ENCODE peak calls at places on chromosomes 2 and 18, in five cellular contexts. D is transverse colon, M is tibial artery, I is upper lobe of left lung, R is GM12865. F is an unnamed sample.

GRCh38 chr2:155099784-155100183 is 401.3 kb downstream of the KCNJ3 start:
- DNase-seq in D (no peak), M (no peak), I (no peak), R (no peak), F (no peak)

GRCh38 chr2:236717120-236717519 is 147.5 kb downstream of the ACKR3 start:
- DNase-seq in D (no peak), M (no peak), I (no peak), R (no peak), F (no peak)

GRCh38 chr2:218871345-218872302 is 9.0 kb upstream of the WNT10A start:
- DNase-seq in D (no peak), M (no peak), I (peak), R (no peak), F (no peak)

GRCh38 chr2:215614296-215614695 is 178.4 kb upstream of the FN1 start:
- DNase-seq in D (no peak), M (no peak), I (no peak), R (no peak), F (no peak)

GRCh38 chr2:151657667-151658076 is 76.6 kb downstream of the NEB start:
- DNase-seq in D (no peak), M (no peak), I (no peak), R (no peak), F (no peak)

GRCh38 chr18:11752116-11752911 is 63.2 kb downstream of the GNAL start:
- DNase-seq in D (no peak), M (no peak), I (peak), R (peak), F (peak)

GRCh38 chr2:157328133-157328532 is 2.5 kb upstream of the ERMN start:
- DNase-seq in D (no peak), M (no peak), I (no peak), R (no peak), F (no peak)

GRCh38 chr18:40413160-40413559 is 1541.9 kb upstream of the PIK3C3 start:
- DNase-seq in D (peak), M (no peak), I (no peak), R (no peak), F (peak)

GRCh38 chr2:238320648-238321281 is 447 bp downstream of the TRAF3IP1 start:
- DNase-seq in D (no peak), M (no peak), I (no peak), R (no peak), F (no peak)

GRCh38 chr2:159710601-159711180 is 1.6 kb upstream of the MARCHF7 start:
- DNase-seq in D (no peak), M (no peak), I (no peak), R (no peak), F (no peak)

GRCh38 chr2:71617266-71617665 is 163.9 kb downstream of the DYSF start:
- DNase-seq in D (no peak), M (peak), I (no peak), R (no peak), F (no peak)

GRCh38 chr2:234286956-234287355 is 209.9 kb downstream of the ARL4C start:
- DNase-seq in D (no peak), M (no peak), I (no peak), R (no peak), F (no peak)

GRCh38 chr2:38146917-38147307 is 71.0 kb upstream of the CYP1B1 start:
- DNase-seq in D (no peak), M (no peak), I (no peak), R (peak), F (peak)

GRCh38 chr2:100283724-100284501 is 38.4 kb downstream of the LONRF2 start:
- DNase-seq in D (no peak), M (no peak), I (peak), R (no peak), F (no peak)

GRCh38 chr2:127105656-127106456 is 1.1 kb downstream of the BIN1 start:
- DNase-seq in D (peak), M (peak), I (peak), R (no peak), F (peak)

GRCh38 chr18:24413148-24413547 is 13.3 kb upstream of the IMPACT start:
- DNase-seq in D (no peak), M (no peak), I (no peak), R (no peak), F (peak)

GRCh38 chr18:53698907-53699306 is 525.6 kb downstream of the MBD2 start:
- DNase-seq in D (peak), M (no peak), I (no peak), R (peak), F (peak)

GRCh38 chr2:136917281-136917680 is 151.9 kb downstream of the THSD7B start:
- DNase-seq in D (no peak), M (no peak), I (no peak), R (no peak), F (no peak)

DNA sequence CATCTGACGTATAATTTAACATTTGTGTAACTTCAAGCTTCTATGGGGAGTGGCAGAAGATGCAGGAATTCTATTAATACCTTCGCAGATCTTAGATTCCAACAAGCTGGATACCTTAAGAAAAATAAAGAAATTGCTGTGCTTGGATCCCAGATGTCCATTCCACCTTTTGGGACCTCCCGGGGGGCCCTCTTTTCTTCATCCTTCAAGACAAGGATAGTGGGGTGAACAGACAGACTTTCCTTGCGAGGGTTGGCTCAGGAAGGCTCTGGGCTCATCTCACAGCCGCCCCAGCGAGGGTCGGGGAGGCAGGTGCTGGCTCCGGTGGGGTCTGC is 509 bp upstream of the RNF144A start:
- DNase-seq in D (no peak), M (no peak), I (no peak), R (no peak), F (no peak)
- H3K4me3 ChIP-seq in D (no peak), M (peak), I (peak), R (no peak), F (no peak)

DNA sequence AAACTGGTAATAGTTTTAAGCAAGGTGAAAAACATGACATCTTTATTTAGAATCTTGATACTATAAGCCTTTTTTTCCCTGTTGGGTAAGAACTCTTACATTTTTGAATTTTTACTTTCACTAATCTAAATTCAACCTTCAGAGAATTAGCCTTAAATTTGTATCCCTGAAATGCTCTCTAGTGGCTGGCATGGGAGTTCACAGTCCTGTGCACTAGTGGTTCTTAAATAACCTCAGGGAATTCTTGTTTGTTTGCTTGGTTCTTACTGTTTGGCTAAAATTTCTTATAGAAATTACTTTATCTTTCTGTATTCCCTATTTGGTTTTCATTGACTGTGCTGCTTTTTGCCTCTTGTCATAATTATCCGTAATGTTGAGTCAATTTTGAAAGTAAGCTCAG is 391.2 kb upstream of the FIGN start:
- DNase-seq in D (no peak), M (no peak), I (no peak), R (no peak), F (no peak)
- TF ChIP-seq CTCF in D (no peak), M (peak), I (no peak), R (no peak), F (peak)

GRCh38 chr2:8543065-8543411 is 138.8 kb upstream of the ID2 start:
- DNase-seq in D (no peak), M (peak), I (no peak), R (no peak), F (no peak)
- H3K4me3 ChIP-seq in D (no peak), M (peak), I (no peak), R (peak), F (no peak)

GRCh38 chr2:224157655-224158054 is 118.6 kb upstream of the SERPINE2 start:
- DNase-seq in D (no peak), M (no peak), I (no peak), R (no peak), F (no peak)
- TF ChIP-seq CTCF in D (no peak), M (no peak), I (no peak), R (no peak), F (no peak)

GRCh38 chr2:107529146-107529545 is 297.5 kb upstream of the RGPD4 start:
- DNase-seq in D (no peak), M (no peak), I (no peak), R (no peak), F (no peak)
- H3K4me3 ChIP-seq in D (no peak), M (no peak), I (no peak), R (no peak), F (no peak)

GRCh38 chr2:125746321-125746983 is 909.5 kb upstream of the GYPC start:
- DNase-seq in D (no peak), M (no peak), I (no peak), R (peak), F (no peak)

GRCh38 chr2:125745514-125745913 is 910.4 kb upstream of the GYPC start:
- DNase-seq in D (peak), M (no peak), I (no peak), R (peak), F (no peak)
- TF ChIP-seq CTCF in D (peak), M (no peak), I (no peak), R (peak), F (no peak)

GRCh38 chr2:172558372-172558771 is 2.5 kb downstream of the PDK1 start:
- DNase-seq in D (no peak), M (no peak), I (no peak), R (no peak), F (no peak)
- H3K4me3 ChIP-seq in D (no peak), M (no peak), I (no peak), R (peak), F (peak)

GRCh38 chr18:80159713-80160636 is 50.9 kb downstream of the ADNP2 start:
- DNase-seq in D (no peak), M (no peak), I (peak), R (peak), F (no peak)
- TF ChIP-seq CTCF in D (peak), M (peak), I (no peak), R (peak), F (peak)

DNA sequence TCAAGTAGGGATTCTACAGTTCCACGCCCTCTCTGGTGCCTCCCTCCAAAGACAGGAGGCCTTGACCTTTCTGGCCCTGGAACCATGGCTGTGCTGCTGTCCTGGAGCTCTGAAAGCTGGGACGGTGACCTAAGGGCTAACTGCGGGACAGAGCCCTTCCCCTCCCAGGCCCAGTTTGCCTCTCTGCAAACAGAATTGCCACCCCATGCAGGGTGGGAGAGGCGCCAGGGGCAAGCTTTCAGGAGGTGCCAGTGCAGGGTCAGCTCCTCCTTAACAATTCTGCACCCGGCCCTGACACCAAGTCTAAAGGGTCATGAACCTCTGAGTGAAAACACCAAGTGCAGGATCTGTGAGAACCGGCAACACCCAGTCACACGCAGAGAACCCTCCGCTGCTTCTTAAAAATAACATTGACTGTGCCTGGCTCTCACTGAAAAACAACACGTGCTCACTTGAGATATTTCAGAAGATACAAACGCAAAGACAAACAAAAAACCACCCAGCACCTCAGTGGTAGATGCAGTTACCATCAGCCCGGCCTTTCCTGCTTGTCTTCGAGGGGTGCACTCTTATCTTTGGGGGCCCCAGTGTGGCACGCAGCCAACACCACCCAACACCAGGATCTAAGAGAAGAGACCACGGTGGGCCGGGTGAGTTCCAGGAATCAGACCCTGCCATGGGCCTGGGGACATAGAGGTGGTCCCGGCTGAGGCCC is 1.1 kb upstream of the SNED1 start:
- DNase-seq in D (peak), M (peak), I (no peak), R (no peak), F (peak)
- H3K4me3 ChIP-seq in D (no peak), M (peak), I (peak), R (no peak), F (no peak)

DNA sequence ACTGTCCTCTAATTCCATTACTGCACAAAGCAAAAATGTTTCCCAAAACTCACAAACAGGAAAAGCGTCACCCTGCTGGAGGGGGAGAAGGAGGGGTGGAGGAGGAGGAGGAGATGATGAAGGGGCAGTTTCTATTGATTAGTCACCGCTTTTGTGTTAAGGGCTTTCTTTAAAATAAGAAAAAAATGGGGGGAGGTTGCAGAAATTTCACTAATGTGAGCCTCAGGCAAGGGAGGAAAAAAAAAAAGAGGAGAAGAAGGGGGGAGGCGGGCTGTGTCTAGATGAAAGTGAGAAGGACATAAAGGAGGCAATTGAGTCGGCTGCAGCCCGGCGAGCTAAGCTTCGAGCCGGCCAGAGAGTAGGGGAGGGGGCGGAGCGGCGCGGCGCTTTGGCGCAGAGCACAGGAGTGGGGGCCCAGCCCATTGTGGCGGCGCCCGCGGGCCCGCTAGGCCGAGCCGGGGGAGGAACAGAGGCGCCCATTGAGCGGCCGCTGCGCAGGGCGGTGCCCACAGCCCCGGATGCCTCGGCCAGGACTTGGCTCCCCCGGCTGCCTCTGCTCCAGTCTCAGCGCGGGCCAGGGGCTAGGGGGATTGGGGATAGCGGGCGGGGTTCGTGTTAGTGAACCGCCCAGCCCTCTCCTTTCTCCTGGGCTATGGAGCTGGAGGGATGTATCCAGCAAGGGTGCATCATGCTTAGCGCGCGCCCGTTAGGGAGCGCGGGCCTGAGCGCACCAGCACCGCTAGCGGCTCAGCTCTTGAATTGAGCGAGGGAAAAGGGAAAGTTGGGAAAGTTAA is 7.9 kb downstream of the PAX3 start:
- DNase-seq in D (no peak), M (no peak), I (peak), R (no peak), F (peak)
- TF ChIP-seq CTCF in D (no peak), M (no peak), I (no peak), R (no peak), F (no peak)